ENCODE peak calls at places on chromosomes 4 and X, in ten cellular contexts. One of them, this sample, is unnamed.

GRCh38 chr4:32884198-32884597 is 2164.0 kb downstream of the PCDH7 start:
- DNase-seq in epithelial cell of esophagus: peak; percentile 53
- DNase-seq in OCI-LY7: no peak
- DNase-seq in fibroblast of lung: peak; percentile 5
- DNase-seq in CD4-positive, alpha-beta T cell: no peak
- DNase-seq in WERI-Rb-1: no peak
- DNase-seq in Caco-2: no peak
- DNase-seq in left lung: no peak
- DNase-seq in HFF-Myc: no peak
- DNase-seq in GM12864: no peak
- DNase-seq in this sample: no peak

GRCh38 chr4:38424171-38424871 is 239.7 kb upstream of the KLF3 start:
- DNase-seq in epithelial cell of esophagus: no peak
- DNase-seq in OCI-LY7: no peak
- DNase-seq in fibroblast of lung: no peak
- DNase-seq in CD4-positive, alpha-beta T cell: no peak
- DNase-seq in WERI-Rb-1: peak; percentile 70
- DNase-seq in Caco-2: peak; percentile 84
- DNase-seq in left lung: no peak
- DNase-seq in HFF-Myc: no peak
- DNase-seq in GM12864: no peak
- DNase-seq in this sample: no peak

GRCh38 chr4:168433576-168433975 is 46.7 kb downstream of the DDX60L start:
- DNase-seq in epithelial cell of esophagus: peak; percentile 25
- DNase-seq in OCI-LY7: no peak
- DNase-seq in fibroblast of lung: no peak
- DNase-seq in CD4-positive, alpha-beta T cell: no peak
- DNase-seq in WERI-Rb-1: no peak
- DNase-seq in Caco-2: no peak
- DNase-seq in left lung: no peak
- DNase-seq in HFF-Myc: no peak
- DNase-seq in GM12864: no peak
- DNase-seq in this sample: no peak

GRCh38 chr4:119124314-119124713 is 11.3 kb upstream of the MYOZ2 start:
- DNase-seq in epithelial cell of esophagus: no peak
- DNase-seq in OCI-LY7: no peak
- DNase-seq in fibroblast of lung: peak; percentile 49
- DNase-seq in CD4-positive, alpha-beta T cell: no peak
- DNase-seq in WERI-Rb-1: no peak
- DNase-seq in Caco-2: no peak
- DNase-seq in left lung: no peak
- DNase-seq in HFF-Myc: no peak
- DNase-seq in GM12864: no peak
- DNase-seq in this sample: no peak

GRCh38 chrX:40153335-40154221 is 55.8 kb upstream of the BCOR start:
- DNase-seq in epithelial cell of esophagus: no peak
- DNase-seq in OCI-LY7: peak; percentile 79
- DNase-seq in fibroblast of lung: peak; percentile 52
- DNase-seq in CD4-positive, alpha-beta T cell: no peak
- DNase-seq in WERI-Rb-1: peak; percentile 50
- DNase-seq in Caco-2: no peak
- DNase-seq in left lung: peak; percentile 86
- DNase-seq in HFF-Myc: no peak
- DNase-seq in GM12864: no peak
- DNase-seq in this sample: peak; percentile 57

GRCh38 chr4:20416800-20417199 is 165.1 kb downstream of the SLIT2 start:
- DNase-seq in epithelial cell of esophagus: no peak
- DNase-seq in OCI-LY7: no peak
- DNase-seq in fibroblast of lung: no peak
- DNase-seq in CD4-positive, alpha-beta T cell: no peak
- DNase-seq in WERI-Rb-1: no peak
- DNase-seq in Caco-2: no peak
- DNase-seq in left lung: no peak
- DNase-seq in HFF-Myc: no peak
- DNase-seq in GM12864: no peak
- DNase-seq in this sample: no peak

GRCh38 chrX:39900788-39901170 is 197.0 kb downstream of the BCOR start:
- DNase-seq in epithelial cell of esophagus: no peak
- DNase-seq in OCI-LY7: no peak
- DNase-seq in fibroblast of lung: no peak
- DNase-seq in CD4-positive, alpha-beta T cell: no peak
- DNase-seq in WERI-Rb-1: peak; percentile 47
- DNase-seq in Caco-2: no peak
- DNase-seq in left lung: no peak
- DNase-seq in HFF-Myc: no peak
- DNase-seq in GM12864: no peak
- DNase-seq in this sample: no peak

GRCh38 chrX:138748480-138748879 is 37.0 kb upstream of the FGF13 start:
- DNase-seq in epithelial cell of esophagus: peak; percentile 32
- DNase-seq in OCI-LY7: peak; percentile 16
- DNase-seq in fibroblast of lung: peak; percentile 15
- DNase-seq in CD4-positive, alpha-beta T cell: no peak
- DNase-seq in WERI-Rb-1: no peak
- DNase-seq in Caco-2: no peak
- DNase-seq in left lung: no peak
- DNase-seq in HFF-Myc: no peak
- DNase-seq in GM12864: no peak
- DNase-seq in this sample: no peak

GRCh38 chrX:153921511-153922285 is 4.4 kb downstream of the ARHGAP4 start:
- DNase-seq in epithelial cell of esophagus: no peak
- DNase-seq in OCI-LY7: no peak
- DNase-seq in fibroblast of lung: no peak
- DNase-seq in CD4-positive, alpha-beta T cell: no peak
- DNase-seq in WERI-Rb-1: peak; percentile 85
- DNase-seq in Caco-2: no peak
- DNase-seq in left lung: peak; percentile 57
- DNase-seq in HFF-Myc: no peak
- DNase-seq in GM12864: no peak
- DNase-seq in this sample: no peak

GRCh38 chr4:167100120-167100519 is 134.2 kb downstream of the SPOCK3 start:
- DNase-seq in epithelial cell of esophagus: peak; percentile 88
- DNase-seq in OCI-LY7: no peak
- DNase-seq in fibroblast of lung: peak; percentile 24
- DNase-seq in CD4-positive, alpha-beta T cell: no peak
- DNase-seq in WERI-Rb-1: no peak
- DNase-seq in Caco-2: no peak
- DNase-seq in left lung: no peak
- DNase-seq in HFF-Myc: no peak
- DNase-seq in GM12864: no peak
- DNase-seq in this sample: no peak

GRCh38 chr4:139734875-139735380 is 69.3 kb downstream of the MGST2 start:
- DNase-seq in epithelial cell of esophagus: peak; percentile 63
- DNase-seq in OCI-LY7: peak; percentile 20
- DNase-seq in fibroblast of lung: peak; percentile 83
- DNase-seq in CD4-positive, alpha-beta T cell: peak; percentile 12
- DNase-seq in WERI-Rb-1: peak; percentile 99
- DNase-seq in Caco-2: peak; percentile 82
- DNase-seq in left lung: peak; percentile 96
- DNase-seq in HFF-Myc: peak; percentile 29
- DNase-seq in GM12864: no peak
- DNase-seq in this sample: peak; percentile 66

GRCh38 chrX:77162777-77163176 is 284.4 kb upstream of the FGF16 start:
- DNase-seq in epithelial cell of esophagus: no peak
- DNase-seq in OCI-LY7: no peak
- DNase-seq in fibroblast of lung: no peak
- DNase-seq in CD4-positive, alpha-beta T cell: no peak
- DNase-seq in WERI-Rb-1: no peak
- DNase-seq in Caco-2: no peak
- DNase-seq in left lung: no peak
- DNase-seq in HFF-Myc: no peak
- DNase-seq in GM12864: no peak
- DNase-seq in this sample: no peak

DNA sequence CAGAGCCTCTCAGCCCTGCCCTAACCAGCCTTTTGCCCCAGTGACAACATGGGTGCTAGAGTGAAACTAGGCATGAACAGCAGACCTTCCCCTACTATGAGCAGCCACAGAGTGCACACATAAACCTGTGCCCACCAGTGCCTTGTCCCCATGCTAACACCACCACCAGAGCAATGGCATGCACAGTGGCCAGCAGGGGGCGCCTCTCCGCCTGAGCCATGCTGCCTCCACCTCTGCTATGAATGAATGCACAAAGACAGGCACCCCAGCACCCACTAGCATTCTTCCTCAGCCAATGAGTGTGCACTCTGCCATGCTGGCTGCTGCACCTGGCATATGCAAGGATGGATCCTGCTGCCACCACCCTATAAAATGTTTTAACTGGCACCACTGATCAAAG is 286.9 kb upstream of the FGF16 start:
- DNase-seq in epithelial cell of esophagus: peak; percentile 0
- DNase-seq in OCI-LY7: peak; percentile 25
- DNase-seq in fibroblast of lung: no peak
- DNase-seq in CD4-positive, alpha-beta T cell: peak; percentile 4
- DNase-seq in WERI-Rb-1: peak; percentile 47
- DNase-seq in Caco-2: no peak
- DNase-seq in left lung: peak; percentile 31
- DNase-seq in HFF-Myc: no peak
- DNase-seq in GM12864: no peak
- DNase-seq in this sample: no peak
- TF ChIP-seq CTCF in epithelial cell of esophagus: no peak
- TF ChIP-seq CTCF in OCI-LY7: peak; percentile 67
- TF ChIP-seq CTCF in fibroblast of lung: no peak
- TF ChIP-seq CTCF in CD4-positive, alpha-beta T cell: no peak
- TF ChIP-seq CTCF in WERI-Rb-1: peak; percentile 93
- TF ChIP-seq CTCF in Caco-2: peak; percentile 2
- TF ChIP-seq CTCF in left lung: no peak
- TF ChIP-seq CTCF in HFF-Myc: peak; percentile 18
- TF ChIP-seq CTCF in GM12864: peak; percentile 51
- TF ChIP-seq CTCF in this sample: no peak

GRCh38 chrX:38170556-38170955 is 50.1 kb downstream of the SRPX start:
- DNase-seq in epithelial cell of esophagus: no peak
- DNase-seq in OCI-LY7: no peak
- DNase-seq in fibroblast of lung: no peak
- DNase-seq in CD4-positive, alpha-beta T cell: no peak
- DNase-seq in WERI-Rb-1: no peak
- DNase-seq in Caco-2: no peak
- DNase-seq in left lung: no peak
- DNase-seq in HFF-Myc: no peak
- DNase-seq in GM12864: no peak
- DNase-seq in this sample: no peak

GRCh38 chrX:38172596-38172995 is 48.1 kb downstream of the SRPX start:
- DNase-seq in epithelial cell of esophagus: peak; percentile 46
- DNase-seq in OCI-LY7: no peak
- DNase-seq in fibroblast of lung: no peak
- DNase-seq in CD4-positive, alpha-beta T cell: no peak
- DNase-seq in WERI-Rb-1: no peak
- DNase-seq in Caco-2: no peak
- DNase-seq in left lung: no peak
- DNase-seq in HFF-Myc: no peak
- DNase-seq in GM12864: no peak
- DNase-seq in this sample: no peak

GRCh38 chrX:38175140-38175539 is 45.5 kb downstream of the SRPX start:
- DNase-seq in epithelial cell of esophagus: peak; percentile 60
- DNase-seq in OCI-LY7: peak; percentile 37
- DNase-seq in fibroblast of lung: no peak
- DNase-seq in CD4-positive, alpha-beta T cell: no peak
- DNase-seq in WERI-Rb-1: peak; percentile 47
- DNase-seq in Caco-2: peak; percentile 51
- DNase-seq in left lung: no peak
- DNase-seq in HFF-Myc: no peak
- DNase-seq in GM12864: no peak
- DNase-seq in this sample: no peak
- TF ChIP-seq CTCF in epithelial cell of esophagus: peak; percentile 70
- TF ChIP-seq CTCF in OCI-LY7: peak; percentile 72
- TF ChIP-seq CTCF in fibroblast of lung: no peak
- TF ChIP-seq CTCF in CD4-positive, alpha-beta T cell: no peak
- TF ChIP-seq CTCF in WERI-Rb-1: peak; percentile 85
- TF ChIP-seq CTCF in Caco-2: peak; percentile 55
- TF ChIP-seq CTCF in left lung: no peak
- TF ChIP-seq CTCF in HFF-Myc: peak; percentile 43
- TF ChIP-seq CTCF in GM12864: peak; percentile 52
- TF ChIP-seq CTCF in this sample: no peak

DNA sequence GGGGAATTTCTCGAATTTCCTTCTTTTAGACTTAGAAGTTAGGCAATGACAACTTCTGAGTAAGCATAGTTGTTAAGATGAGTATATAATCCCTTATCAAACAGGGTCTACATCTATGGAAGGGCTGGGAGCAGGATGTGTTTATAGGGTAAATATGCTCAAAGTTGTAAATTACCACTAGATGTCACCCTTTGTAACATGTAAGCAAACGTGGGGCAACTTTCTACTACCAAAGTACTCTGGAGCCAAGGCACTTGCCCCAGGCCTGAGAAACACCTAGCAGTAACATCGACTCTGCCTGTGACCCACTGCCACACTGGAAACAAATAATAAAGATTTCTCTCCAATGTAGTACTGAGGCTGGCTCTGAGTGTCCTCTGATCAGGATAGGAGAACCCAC is 444.6 kb downstream of the IQCM start:
- DNase-seq in epithelial cell of esophagus: peak; percentile 83
- DNase-seq in OCI-LY7: peak; percentile 45
- DNase-seq in fibroblast of lung: peak; percentile 82
- DNase-seq in CD4-positive, alpha-beta T cell: no peak
- DNase-seq in WERI-Rb-1: peak; percentile 34
- DNase-seq in Caco-2: peak; percentile 38
- DNase-seq in left lung: no peak
- DNase-seq in HFF-Myc: peak; percentile 35
- DNase-seq in GM12864: peak; percentile 19
- DNase-seq in this sample: no peak
- TF ChIP-seq CTCF in epithelial cell of esophagus: peak; percentile 52
- TF ChIP-seq CTCF in OCI-LY7: peak; percentile 74
- TF ChIP-seq CTCF in fibroblast of lung: peak; percentile 48
- TF ChIP-seq CTCF in CD4-positive, alpha-beta T cell: no peak
- TF ChIP-seq CTCF in WERI-Rb-1: peak; percentile 56
- TF ChIP-seq CTCF in Caco-2: peak; percentile 19
- TF ChIP-seq CTCF in left lung: peak; percentile 27
- TF ChIP-seq CTCF in HFF-Myc: no peak
- TF ChIP-seq CTCF in GM12864: peak; percentile 37
- TF ChIP-seq CTCF in this sample: no peak

DNA sequence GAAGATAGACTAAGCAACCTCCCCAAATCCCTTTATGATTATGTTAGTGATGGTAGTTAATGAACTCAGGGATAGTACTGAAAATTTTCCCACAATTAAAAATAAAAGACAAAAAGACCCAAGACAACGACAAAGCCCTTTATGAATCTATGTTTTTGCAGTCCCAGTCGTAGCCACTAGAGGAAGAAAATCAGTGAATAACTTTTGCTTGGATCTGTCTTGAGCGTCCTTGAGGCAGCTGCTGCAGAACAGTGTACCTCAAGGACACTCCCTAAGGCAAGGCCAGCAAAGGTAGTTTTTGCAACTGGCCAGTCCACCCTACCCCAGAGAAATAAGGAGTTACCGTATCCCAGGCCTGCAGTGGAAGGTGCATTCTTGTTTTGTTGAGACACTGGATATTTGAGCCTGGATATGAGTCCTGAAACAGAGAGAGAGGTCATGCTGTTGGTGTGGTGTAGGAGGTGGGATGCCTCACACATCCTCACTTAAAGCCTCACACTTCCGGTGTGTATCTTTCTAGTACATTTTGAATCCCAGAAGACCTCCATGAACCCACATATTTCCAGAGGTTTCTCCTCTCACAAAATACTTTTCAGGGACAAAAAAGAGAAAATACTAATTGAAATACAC is 8.7 kb upstream of the TIMM8A start:
- DNase-seq in epithelial cell of esophagus: no peak
- DNase-seq in OCI-LY7: peak; percentile 49
- DNase-seq in fibroblast of lung: peak; percentile 2
- DNase-seq in CD4-positive, alpha-beta T cell: no peak
- DNase-seq in WERI-Rb-1: no peak
- DNase-seq in Caco-2: no peak
- DNase-seq in left lung: no peak
- DNase-seq in HFF-Myc: no peak
- DNase-seq in GM12864: no peak
- DNase-seq in this sample: no peak
- TF ChIP-seq CTCF in epithelial cell of esophagus: peak; percentile 24
- TF ChIP-seq CTCF in OCI-LY7: peak; percentile 70
- TF ChIP-seq CTCF in fibroblast of lung: peak; percentile 28
- TF ChIP-seq CTCF in CD4-positive, alpha-beta T cell: no peak
- TF ChIP-seq CTCF in WERI-Rb-1: peak; percentile 26
- TF ChIP-seq CTCF in Caco-2: peak; percentile 17
- TF ChIP-seq CTCF in left lung: no peak
- TF ChIP-seq CTCF in HFF-Myc: peak; percentile 17
- TF ChIP-seq CTCF in GM12864: peak; percentile 44
- TF ChIP-seq CTCF in this sample: no peak

GRCh38 chr4:71162386-71162785 is 168.9 kb downstream of the DCK start:
- DNase-seq in epithelial cell of esophagus: no peak
- DNase-seq in OCI-LY7: no peak
- DNase-seq in fibroblast of lung: no peak
- DNase-seq in CD4-positive, alpha-beta T cell: no peak
- DNase-seq in WERI-Rb-1: no peak
- DNase-seq in Caco-2: no peak
- DNase-seq in left lung: no peak
- DNase-seq in HFF-Myc: no peak
- DNase-seq in GM12864: no peak
- DNase-seq in this sample: no peak
- TF ChIP-seq CTCF in epithelial cell of esophagus: no peak
- TF ChIP-seq CTCF in OCI-LY7: no peak
- TF ChIP-seq CTCF in fibroblast of lung: no peak
- TF ChIP-seq CTCF in CD4-positive, alpha-beta T cell: no peak
- TF ChIP-seq CTCF in WERI-Rb-1: no peak
- TF ChIP-seq CTCF in Caco-2: no peak
- TF ChIP-seq CTCF in left lung: no peak
- TF ChIP-seq CTCF in HFF-Myc: no peak
- TF ChIP-seq CTCF in GM12864: no peak
- TF ChIP-seq CTCF in this sample: no peak

This sample was measured in activated B cell treated with CpG ODN at 0.5 μM for 24 hours.